ENCODE peak calls at places on chromosome 1, in five cellular contexts. M, T, C, K and Z are unnamed samples.
A peak's percentile ranks its signal among the peaks of the same experiment; 100 is the strongest.

GRCh38 chr1:25727819-25728286 is 72.1 kb upstream of the SELENON start:
- DNase-seq in K (peak; percentile 67), T (peak; percentile 36), M (no peak), C (no peak), Z (no peak)

GRCh38 chr1:25556791-25557476 is 13.5 kb downstream of the LDLRAP1 start:
- DNase-seq in C (peak; percentile 71), M (no peak), K (peak; percentile 17), T (no peak), Z (no peak)

GRCh38 chr1:111960971-111961370 is 28.5 kb downstream of the KCND3 start:
- DNase-seq in K (no peak), M (no peak), T (no peak), C (no peak), Z (no peak)

GRCh38 chr1:29197590-29197924 is 15.9 kb upstream of the SRSF4 start:
- DNase-seq in K (no peak), C (no peak), M (peak; percentile 16), T (no peak), Z (peak; percentile 15)

GRCh38 chr1:229420765-229421164 is 13.1 kb downstream of the ACTA1 start:
- DNase-seq in C (no peak), M (no peak), T (no peak), K (no peak), Z (no peak)

GRCh38 chr1:203127672-203128611 is at the start of gene ADORA1:
- DNase-seq in K (peak; percentile 75), C (no peak), T (peak; percentile 49), M (no peak), Z (no peak)

GRCh38 chr1:206979379-206980043 is 9.3 kb upstream of the FCAMR start:
- DNase-seq in K (peak; percentile 25), C (no peak), M (no peak), T (peak; percentile 22), Z (no peak)

GRCh38 chr1:54377040-54377691 is 29.0 kb downstream of the SSBP3 start:
- DNase-seq in K (no peak), T (no peak), C (no peak), M (no peak), Z (no peak)

GRCh38 chr1:47776554-47777156 is 220.5 kb downstream of the TRABD2B start:
- DNase-seq in C (no peak), T (no peak), M (no peak), K (no peak), Z (no peak)

GRCh38 chr1:228225740-228226139 is 17.9 kb downstream of the OBSCN start:
- DNase-seq in C (no peak), K (no peak), T (no peak), M (no peak), Z (no peak)

GRCh38 chr1:33365560-33365997 is 44.7 kb upstream of the A3GALT2 start:
- DNase-seq in C (no peak), T (peak; percentile 35), K (no peak), M (no peak), Z (no peak)

GRCh38 chr1:24074817-24075725 is 36.9 kb downstream of the MYOM3 start:
- DNase-seq in T (no peak), C (no peak), M (no peak), K (no peak), Z (no peak)

GRCh38 chr1:8359617-8360481 is 41.9 kb downstream of the SLC45A1 start:
- DNase-seq in M (no peak), T (no peak), K (no peak), C (no peak), Z (no peak)

GRCh38 chr1:116886532-116886931 is 23.2 kb upstream of the PTGFRN start:
- DNase-seq in K (no peak), M (no peak), T (peak; percentile 75), C (no peak), Z (no peak)

GRCh38 chr1:66505671-66506392 is 28.1 kb upstream of the SGIP1 start:
- DNase-seq in K (no peak), T (peak; percentile 61), M (no peak), C (peak; percentile 74), Z (no peak)

GRCh38 chr1:224137518-224137917 is 23.6 kb downstream of the FBXO28 start:
- DNase-seq in T (no peak), K (no peak), M (no peak), C (no peak), Z (no peak)

GRCh38 chr1:56418047-56418680 is 161.2 kb downstream of the PLPP3 start:
- DNase-seq in K (no peak), T (no peak), C (no peak), M (no peak), Z (no peak)

GRCh38 chr1:166167395-166167922 is 658 bp upstream of the FAM78B start:
- DNase-seq in K (peak; percentile 35), C (no peak), T (peak; percentile 43), M (no peak), Z (no peak)

GRCh38 chr1:85583355-85584263 is 3.0 kb downstream of the CCN1 start:
- DNase-seq in C (no peak), T (peak; percentile 77), K (no peak), M (no peak), Z (no peak)